ENCODE peak calls at places on chromosome 11, in nine cellular contexts. W is GM23338; F is EH; Y is CD4-positive, alpha-beta T cell; A is SK-N-DZ; K is GM20000; J is SJCRH30; I is AG08396; Q is mucosa of descending colon. D is an unnamed sample.
A peak's percentile ranks its signal among the peaks of the same experiment; 100 is the strongest.

GRCh38 chr11:4851033-4851432 is 2.0 kb upstream of the OR51S1 start:
- DNase-seq in W (no peak), F (no peak), Y (no peak), A (no peak), K (no peak), J (no peak), I (peak; percentile 18), Q (no peak), D (no peak)

GRCh38 chr11:43648888-43649287 is 31.6 kb upstream of the HSD17B12 start:
- DNase-seq in W (no peak), F (no peak), Y (no peak), A (no peak), K (no peak), J (no peak), I (no peak), Q (no peak), D (no peak)

GRCh38 chr11:83449338-83449913 is 163.3 kb upstream of the CCDC90B start:
- DNase-seq in W (no peak), F (no peak), Y (no peak), A (no peak), K (no peak), J (no peak), I (no peak), Q (no peak), D (no peak)

GRCh38 chr11:132718711-132719641 is 813.3 kb downstream of the OPCML start:
- DNase-seq in W (no peak), F (no peak), Y (peak; percentile 29), A (no peak), K (no peak), J (no peak), I (no peak), Q (no peak), D (no peak)

GRCh38 chr11:47410404-47411264 is 2.2 kb downstream of the SLC39A13 start:
- DNase-seq in W (no peak), F (no peak), Y (no peak), A (no peak), K (no peak), J (no peak), I (no peak), Q (no peak), D (no peak)

GRCh38 chr11:7281083-7281482 is 29.4 kb downstream of the SYT9 start:
- DNase-seq in W (peak; percentile 37), F (no peak), Y (no peak), A (no peak), K (no peak), J (peak; percentile 7), I (no peak), Q (no peak), D (no peak)

GRCh38 chr11:9060700-9061111 is 30.7 kb downstream of the SCUBE2 start:
- DNase-seq in W (peak; percentile 83), F (peak; percentile 15), Y (no peak), A (no peak), K (peak; percentile 73), J (no peak), I (no peak), Q (no peak), D (no peak)

GRCh38 chr11:103803062-103803461 is 233.4 kb upstream of the DDI1 start:
- DNase-seq in W (no peak), F (peak; percentile 63), Y (no peak), A (no peak), K (no peak), J (no peak), I (no peak), Q (no peak), D (no peak)

GRCh38 chr11:110479070-110479444 is 49.3 kb downstream of the FDX1 start:
- DNase-seq in W (no peak), F (no peak), Y (no peak), A (no peak), K (no peak), J (no peak), I (no peak), Q (no peak), D (no peak)

GRCh38 chr11:1994121-1994520 is 3.5 kb downstream of the H19 start:
- DNase-seq in W (no peak), F (no peak), Y (no peak), A (no peak), K (no peak), J (no peak), I (no peak), Q (no peak), D (no peak)

GRCh38 chr11:47111318-47111804 is 65.3 kb downstream of the ARFGAP2 start:
- DNase-seq in W (no peak), F (no peak), Y (no peak), A (no peak), K (peak; percentile 67), J (no peak), I (no peak), Q (no peak), D (no peak)

GRCh38 chr11:75276696-75277095 is 36.1 kb downstream of the TPBGL start:
- DNase-seq in W (peak; percentile 32), F (no peak), Y (no peak), A (no peak), K (no peak), J (no peak), I (no peak), Q (no peak), D (peak; percentile 31)

GRCh38 chr11:82927264-82927880 is 25.8 kb downstream of the DDIAS start:
- DNase-seq in W (peak; percentile 80), F (peak; percentile 62), Y (peak; percentile 7), A (peak; percentile 65), K (peak; percentile 31), J (peak; percentile 40), I (peak; percentile 47), Q (no peak), D (no peak)

GRCh38 chr11:2444301-2445106 is at the start of the genes KCNQ1 and TRPM5:
- DNase-seq in W (peak; percentile 79), F (peak; percentile 5), Y (peak; percentile 73), A (no peak), K (peak; percentile 87), J (no peak), I (peak; percentile 74), Q (peak; percentile 87), D (peak; percentile 75)

GRCh38 chr11:113697075-113697474 is 9.0 kb downstream of the TMPRSS5 start:
- DNase-seq in W (no peak), F (no peak), Y (no peak), A (no peak), K (no peak), J (no peak), I (no peak), Q (no peak), D (no peak)

GRCh38 chr11:70547821-70548670 is 149.7 kb downstream of the CTTN start:
- DNase-seq in W (no peak), F (no peak), Y (no peak), A (no peak), K (no peak), J (peak; percentile 38), I (no peak), Q (peak; percentile 47), D (no peak)

GRCh38 chr11:2074266-2074825 is 64.8 kb downstream of the IGF2 start:
- DNase-seq in W (peak; percentile 87), F (no peak), Y (no peak), A (no peak), K (no peak), J (no peak), I (no peak), Q (no peak), D (peak; percentile 54)

GRCh38 chr11:10777806-10778205 is 26.8 kb downstream of the CTR9 start:
- DNase-seq in W (no peak), F (peak; percentile 36), Y (no peak), A (no peak), K (no peak), J (no peak), I (no peak), Q (no peak), D (no peak)

GRCh38 chr11:2089536-2090165 is 49.5 kb downstream of the IGF2 start:
- DNase-seq in W (peak; percentile 69), F (peak; percentile 62), Y (no peak), A (peak; percentile 16), K (peak; percentile 49), J (peak; percentile 76), I (peak; percentile 71), Q (no peak), D (peak; percentile 44)

GRCh38 chr11:2578006-2578933 is 121.5 kb downstream of the KCNQ1OT1 start:
- DNase-seq in W (no peak), F (no peak), Y (no peak), A (no peak), K (no peak), J (peak; percentile 2), I (no peak), Q (peak; percentile 46), D (no peak)

GRCh38 chr11:14904745-14905103 is 12.7 kb upstream of the CYP2R1 start:
- DNase-seq in W (peak; percentile 87), F (peak; percentile 63), Y (peak; percentile 78), A (no peak), K (peak; percentile 79), J (no peak), I (peak; percentile 73), Q (peak; percentile 83), D (peak; percentile 87)

GRCh38 chr11:1828542-1828941 is 6.2 kb upstream of the SYT8 start:
- DNase-seq in W (no peak), F (no peak), Y (no peak), A (no peak), K (no peak), J (no peak), I (no peak), Q (no peak), D (no peak)

D was measured in ecto neural progenitor cell.